ENCODE peak calls at places on chromosomes 11 and 22, in eight cellular contexts. U is esophagus muscularis mucosa, F is GM12878, E is stomach, J is A549, I is suprapubic skin, N is HepG2, C is transverse colon. Q is an unnamed sample. For H3K4me1, the result is how much of the 10 kb centered on the place peaks cover.

GRCh38 chr22:26669060-26669481 is 11.7 kb downstream of the MIAT start:
- DNase-seq in I (no peak), U (no peak), F (no peak), J (peak), E (no peak), N (peak), C (peak), Q (no peak)

GRCh38 chr11:45348729-45349128 is 62.6 kb upstream of the SYT13 start:
- DNase-seq in F (no peak), U (no peak), I (no peak), N (no peak), E (no peak), C (no peak), J (no peak), Q (no peak)

GRCh38 chr22:48939441-48940265 is 888.0 kb downstream of the BRD1 start:
- DNase-seq in J (no peak), C (peak), N (no peak), I (peak), U (peak), F (no peak), E (peak), Q (peak)

GRCh38 chr11:82906236-82906635 is 4.7 kb downstream of the DDIAS start:
- DNase-seq in E (no peak), J (peak), C (no peak), N (peak), I (no peak), F (no peak), U (no peak), Q (no peak)

GRCh38 chr22:35589071-35589735 is 27.9 kb downstream of the MB start:
- DNase-seq in C (peak), J (peak), E (no peak), N (no peak), I (no peak), U (no peak), F (no peak), Q (peak)

GRCh38 chr22:33921576-33922181 is 1.4 kb upstream of the LARGE1 start:
- DNase-seq in I (peak), F (no peak), U (peak), N (peak), E (peak), J (peak), C (peak), Q (peak)

GRCh38 chr11:123526918-123527317 is 96.8 kb downstream of the GRAMD1B start:
- DNase-seq in E (no peak), U (no peak), N (no peak), I (no peak), F (no peak), J (no peak), C (no peak), Q (no peak)

GRCh38 chr11:11313426-11313825 is 39.6 kb downstream of the CSNK2A3 start:
- DNase-seq in I (no peak), E (no peak), U (no peak), J (peak), C (no peak), F (no peak), N (peak), Q (no peak)

GRCh38 chr11:64343740-64344133 is 3.7 kb downstream of the CCDC88B start:
- DNase-seq in J (peak), C (peak), F (no peak), N (no peak), E (peak), U (no peak), I (no peak), Q (no peak)

GRCh38 chr11:96393753-96394348 is 4.0 kb downstream of the JRKL start:
- DNase-seq in C (no peak), F (peak), U (no peak), I (no peak), E (no peak), N (peak), J (peak), Q (no peak)

GRCh38 chr11:7955191-7955590 is 10.1 kb downstream of the NLRP10 start:
- DNase-seq in I (no peak), J (no peak), F (no peak), U (no peak), E (no peak), N (no peak), C (no peak), Q (no peak)

GRCh38 chr11:7944123-7944522 is 2.6 kb upstream of the OR10A3 start:
- DNase-seq in N (no peak), I (no peak), E (no peak), J (no peak), F (no peak), C (no peak), U (no peak), Q (no peak)

GRCh38 chr11:7949934-7950333 is 8.4 kb upstream of the OR10A3 start:
- DNase-seq in J (no peak), I (no peak), E (no peak), C (no peak), U (no peak), F (no peak), N (no peak), Q (no peak)
- H3K4me1 ChIP-seq in J (under half), I (under half), E (under half), C (under half), U (under half), F (under half), N (under half), Q (under half)

DNA sequence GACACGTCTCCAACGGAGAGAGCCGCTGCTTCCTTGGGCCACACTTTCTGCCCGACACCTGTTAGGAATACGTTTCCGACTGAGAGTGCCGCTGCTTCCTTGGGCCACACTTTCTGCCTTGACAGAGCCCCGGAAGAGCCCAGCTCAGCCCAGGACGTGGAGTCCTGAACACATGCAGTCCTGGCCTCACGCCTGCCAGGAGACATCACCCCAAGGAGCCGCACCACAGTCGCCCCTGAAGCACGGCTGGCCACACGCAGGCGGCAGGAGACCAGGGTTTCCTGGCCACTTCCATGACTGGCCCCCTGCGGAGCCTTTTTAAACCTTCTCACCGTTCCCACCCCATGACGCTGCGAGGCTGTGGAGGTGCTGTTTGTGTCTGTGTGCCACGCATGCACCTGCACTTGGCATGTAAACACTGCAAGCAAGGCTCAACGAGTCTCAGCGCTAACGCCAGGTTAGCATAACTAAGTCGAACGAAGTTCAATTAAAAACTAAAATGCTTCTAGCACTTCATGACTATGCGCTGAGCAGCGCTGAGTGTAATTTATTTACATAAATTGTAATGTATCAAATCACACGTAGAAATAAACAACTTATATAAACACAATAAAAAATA is 8.8 kb downstream of the TOLLIP start:
- DNase-seq in E (peak), I (peak), J (no peak), F (no peak), N (no peak), U (no peak), C (no peak), Q (no peak)
- H3K27ac ChIP-seq in E (peak), I (no peak), J (no peak), F (no peak), N (no peak), U (peak), C (peak), Q (peak)

GRCh38 chr11:84194696-84195095 is 908.5 kb upstream of the CCDC90B start:
- DNase-seq in E (no peak), N (no peak), U (no peak), J (no peak), C (no peak), F (no peak), I (no peak), Q (no peak)
- TF ChIP-seq EP300 in E (no peak), N (no peak), U (no peak), J (no peak), C (no peak), F (no peak), I (no peak), Q (no peak)

GRCh38 chr11:103354656-103355055 is 245.4 kb downstream of the DYNC2H1 start:
- DNase-seq in E (no peak), U (no peak), C (no peak), J (no peak), I (no peak), F (no peak), N (no peak), Q (no peak)
- H3K4me1 ChIP-seq in E (under half), U (under half), C (under half), J (under half), I (under half), F (under half), N (under half), Q (under half)

GRCh38 chr11:5696210-5696609 is 6.6 kb downstream of the TRIM22 start:
- DNase-seq in U (no peak), I (no peak), F (no peak), E (no peak), N (no peak), J (no peak), C (no peak), Q (no peak)
- H3K27ac ChIP-seq in U (no peak), I (no peak), F (no peak), E (no peak), N (no peak), J (no peak), C (no peak), Q (no peak)

DNA sequence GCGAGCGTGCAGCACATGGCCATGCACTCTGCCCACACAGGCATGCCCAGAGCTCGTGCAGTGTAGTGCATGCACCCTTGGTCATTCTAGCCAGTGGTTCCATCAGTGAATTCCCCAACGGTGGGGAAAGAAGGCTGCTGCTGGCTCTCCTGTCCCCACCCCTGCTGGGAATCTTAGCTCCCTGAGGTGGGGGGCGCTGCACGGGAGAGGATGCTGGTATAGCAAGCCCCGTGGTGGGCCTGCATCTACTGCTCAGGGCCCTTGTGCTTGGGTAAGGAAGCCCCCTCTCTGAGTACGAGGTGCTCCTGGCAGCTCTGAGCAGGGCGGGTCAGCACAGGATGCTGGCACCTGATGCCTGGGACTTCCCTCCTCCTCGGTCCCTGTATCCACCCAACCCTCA is 18.5 kb upstream of the BAIAP2L2 start:
- DNase-seq in E (no peak), N (no peak), I (no peak), C (no peak), U (no peak), F (no peak), J (no peak), Q (no peak)
- TF ChIP-seq EP300 in E (no peak), N (no peak), I (no peak), C (no peak), U (no peak), F (no peak), J (no peak), Q (no peak)

GRCh38 chr11:94568717-94569116 is 1.5 kb downstream of the PIWIL4 start:
- DNase-seq in U (no peak), I (no peak), E (no peak), N (no peak), C (no peak), J (no peak), F (no peak), Q (no peak)

GRCh38 chr11:94577841-94578240 is 10.7 kb downstream of the PIWIL4 start:
- DNase-seq in U (no peak), E (no peak), J (no peak), C (no peak), N (no peak), I (no peak), F (no peak), Q (no peak)

GRCh38 chr11:94576306-94576705 is 9.1 kb downstream of the PIWIL4 start:
- DNase-seq in N (no peak), F (no peak), C (no peak), J (no peak), I (no peak), E (no peak), U (no peak), Q (no peak)

DNA sequence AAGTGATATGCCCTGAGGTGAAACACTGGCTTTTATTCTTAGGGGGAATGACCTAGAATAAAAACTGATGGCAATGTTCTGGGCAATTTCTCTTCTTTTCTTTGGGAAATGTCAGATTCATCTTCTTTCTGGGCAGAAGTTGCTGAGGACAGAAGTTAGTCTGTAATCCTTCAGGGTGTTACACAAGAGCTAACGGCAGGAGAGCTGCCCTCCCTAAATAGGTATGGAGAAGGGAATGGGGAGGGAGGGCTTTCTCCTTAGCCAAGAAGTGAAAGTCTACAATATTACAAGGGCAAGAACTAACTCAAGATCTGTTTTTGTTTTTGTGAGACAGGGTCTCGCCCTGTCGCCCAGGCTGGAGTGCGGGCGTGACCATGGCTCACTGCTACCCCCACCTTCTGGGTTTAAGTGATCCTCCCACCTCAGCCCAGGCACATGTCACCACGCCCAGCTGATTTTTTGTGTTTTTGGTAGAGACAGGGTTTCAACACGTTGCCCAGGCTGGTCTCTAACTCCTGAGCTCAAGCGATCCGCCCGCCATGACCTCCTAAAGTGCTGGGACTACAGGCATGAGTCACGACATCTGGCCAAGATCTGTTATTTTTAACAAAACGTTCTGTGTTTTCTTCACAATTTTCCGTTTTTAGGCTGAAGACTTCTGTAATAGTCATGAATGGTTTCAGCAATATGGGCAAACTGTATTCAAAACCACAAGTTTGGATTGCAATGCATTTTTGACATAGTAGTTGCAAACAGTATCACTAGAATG is 7.2 kb downstream of the PIWIL4 start:
- DNase-seq in J (no peak), E (no peak), C (no peak), N (no peak), I (peak), U (no peak), F (no peak), Q (no peak)
- H3K4me1 ChIP-seq in J (under half), E (under half), C (under half), N (under half), I (under half), U (under half), F (under half), Q (under half)

DNA sequence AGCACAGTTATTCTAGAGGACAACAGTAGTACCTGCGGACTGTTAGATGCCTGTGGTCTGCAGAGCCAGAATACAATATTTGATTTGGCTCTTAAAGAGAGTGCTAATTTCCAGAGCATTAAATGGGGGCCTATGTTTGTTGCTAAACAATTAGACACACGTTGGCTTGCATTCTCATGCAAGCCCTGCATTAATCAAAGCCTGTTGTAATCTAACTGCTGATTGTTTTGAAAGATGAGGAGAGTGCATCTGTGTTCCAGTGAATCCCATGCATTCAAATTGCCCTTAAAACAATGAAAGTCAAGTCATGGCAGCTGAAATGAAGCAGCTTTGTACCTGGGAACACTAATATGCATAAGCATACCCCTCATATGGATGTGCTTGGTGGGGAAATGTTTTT is 419.4 kb downstream of the DYNC2H1 start:
- DNase-seq in J (no peak), I (no peak), F (no peak), E (no peak), U (no peak), C (no peak), N (no peak), Q (no peak)
- H3K27ac ChIP-seq in J (peak), I (no peak), F (no peak), E (no peak), U (no peak), C (no peak), N (no peak), Q (no peak)